ENCODE peak calls at places on chromosomes 11 and 22, in four cellular contexts. One of them, this sample, is unnamed.

GRCh38 chr11:62613275-62613864 is 313 bp downstream of the ROM1 start:
- DNase-seq in NCI-H1930: no peak
- DNase-seq in mesenchymal stem cell: no peak
- DNase-seq in adrenal gland: no peak
- DNase-seq in this sample: no peak

GRCh38 chr11:5004429-5005274 is 10.0 kb downstream of the OR51L1 start:
- DNase-seq in NCI-H1930: peak; percentile 63
- DNase-seq in mesenchymal stem cell: peak; percentile 54
- DNase-seq in adrenal gland: peak; percentile 38
- DNase-seq in this sample: peak; percentile 60

GRCh38 chr11:15118431-15118830 is 3.7 kb downstream of the INSC start:
- DNase-seq in mesenchymal stem cell: no peak
- DNase-seq in NCI-H1930: no peak
- DNase-seq in adrenal gland: no peak
- DNase-seq in this sample: no peak

GRCh38 chr11:63710476-63711217 is 29.3 kb downstream of the RTN3 start:
- DNase-seq in NCI-H1930: no peak
- DNase-seq in adrenal gland: no peak
- DNase-seq in mesenchymal stem cell: peak; percentile 97
- DNase-seq in this sample: no peak

GRCh38 chr22:23216331-23217170 is 36.2 kb downstream of the BCR start:
- DNase-seq in mesenchymal stem cell: no peak
- DNase-seq in adrenal gland: no peak
- DNase-seq in NCI-H1930: no peak
- DNase-seq in this sample: no peak

GRCh38 chr22:17085277-17086091 is 684 bp downstream of the IL17RA start:
- DNase-seq in NCI-H1930: no peak
- DNase-seq in mesenchymal stem cell: peak; percentile 40
- DNase-seq in adrenal gland: peak; percentile 49
- DNase-seq in this sample: peak; percentile 60

GRCh38 chr11:3165152-3165705 is at the start of gene OSBPL5:
- DNase-seq in adrenal gland: peak; percentile 81
- DNase-seq in mesenchymal stem cell: peak; percentile 73
- DNase-seq in NCI-H1930: no peak
- DNase-seq in this sample: peak; percentile 85

GRCh38 chr22:31625257-31625640 is 36.8 kb downstream of the PISD start:
- DNase-seq in adrenal gland: no peak
- DNase-seq in NCI-H1930: no peak
- DNase-seq in mesenchymal stem cell: no peak
- DNase-seq in this sample: no peak

GRCh38 chr11:64892411-64892831 is 14.0 kb upstream of the EHD1 start:
- DNase-seq in mesenchymal stem cell: no peak
- DNase-seq in adrenal gland: no peak
- DNase-seq in NCI-H1930: no peak
- DNase-seq in this sample: no peak

GRCh38 chr22:31926086-31926485 is 18.2 kb upstream of the YWHAH start:
- DNase-seq in mesenchymal stem cell: no peak
- DNase-seq in adrenal gland: no peak
- DNase-seq in NCI-H1930: no peak
- DNase-seq in this sample: no peak

GRCh38 chr11:6259638-6260019 is at the start of gene CCKBR:
- DNase-seq in NCI-H1930: peak; percentile 32
- DNase-seq in adrenal gland: no peak
- DNase-seq in mesenchymal stem cell: no peak
- DNase-seq in this sample: no peak

GRCh38 chr22:32327596-32328171 is 30.0 kb upstream of the RFPL3 start:
- DNase-seq in adrenal gland: no peak
- DNase-seq in mesenchymal stem cell: no peak
- DNase-seq in NCI-H1930: no peak
- DNase-seq in this sample: no peak

GRCh38 chr11:12692238-12693074 is 18.2 kb downstream of the TEAD1 start:
- DNase-seq in NCI-H1930: no peak
- DNase-seq in mesenchymal stem cell: peak; percentile 97
- DNase-seq in adrenal gland: peak; percentile 91
- DNase-seq in this sample: peak; percentile 95

GRCh38 chr11:130719516-130719915 is 196.8 kb downstream of the SNX19 start:
- DNase-seq in adrenal gland: no peak
- DNase-seq in NCI-H1930: no peak
- DNase-seq in mesenchymal stem cell: peak; percentile 15
- DNase-seq in this sample: no peak

GRCh38 chr11:132595711-132596111 is 936.6 kb downstream of the OPCML start:
- DNase-seq in NCI-H1930: no peak
- DNase-seq in mesenchymal stem cell: no peak
- DNase-seq in adrenal gland: no peak
- DNase-seq in this sample: no peak

GRCh38 chr22:37486224-37486845 is at the start of gene MFNG:
- DNase-seq in NCI-H1930: no peak
- DNase-seq in adrenal gland: peak; percentile 65
- DNase-seq in mesenchymal stem cell: peak; percentile 58
- DNase-seq in this sample: peak; percentile 80

GRCh38 chr11:123707606-123708205 is 33.8 kb downstream of the ZNF202 start:
- DNase-seq in NCI-H1930: peak; percentile 59
- DNase-seq in adrenal gland: peak; percentile 66
- DNase-seq in mesenchymal stem cell: peak; percentile 71
- DNase-seq in this sample: peak; percentile 51

GRCh38 chr11:45993438-45994064 is 71.1 kb downstream of the LARGE2 start:
- DNase-seq in adrenal gland: peak; percentile 27
- DNase-seq in NCI-H1930: no peak
- DNase-seq in mesenchymal stem cell: no peak
- DNase-seq in this sample: peak; percentile 38

GRCh38 chr22:50048066-50048765 is 9.9 kb downstream of the TTLL8 start:
- DNase-seq in mesenchymal stem cell: no peak
- DNase-seq in adrenal gland: no peak
- DNase-seq in NCI-H1930: no peak
- DNase-seq in this sample: no peak

GRCh38 chr11:17598700-17599459 is 51.8 kb downstream of the OTOG start:
- DNase-seq in adrenal gland: peak; percentile 67
- DNase-seq in NCI-H1930: peak; percentile 62
- DNase-seq in mesenchymal stem cell: peak; percentile 57
- DNase-seq in this sample: peak; percentile 78

GRCh38 chr11:66313321-66314185 is 3.3 kb downstream of the CD248 start:
- DNase-seq in mesenchymal stem cell: peak; percentile 63
- DNase-seq in adrenal gland: no peak
- DNase-seq in NCI-H1930: peak; percentile 17
- DNase-seq in this sample: peak; percentile 39

GRCh38 chr22:36902143-36902911 is 11.1 kb upstream of the CSF2RB start:
- DNase-seq in adrenal gland: no peak
- DNase-seq in NCI-H1930: no peak
- DNase-seq in mesenchymal stem cell: no peak
- DNase-seq in this sample: no peak

GRCh38 chr11:88689548-88690240 is 352.2 kb upstream of the CTSC start:
- DNase-seq in mesenchymal stem cell: no peak
- DNase-seq in adrenal gland: no peak
- DNase-seq in NCI-H1930: no peak
- DNase-seq in this sample: no peak

GRCh38 chr11:128493570-128493965 is 93.8 kb downstream of the ETS1 start:
- DNase-seq in NCI-H1930: no peak
- DNase-seq in adrenal gland: no peak
- DNase-seq in mesenchymal stem cell: no peak
- DNase-seq in this sample: no peak

GRCh38 chr11:8059571-8060011 is 21.4 kb upstream of the TUB start:
- DNase-seq in NCI-H1930: no peak
- DNase-seq in mesenchymal stem cell: no peak
- DNase-seq in adrenal gland: no peak
- DNase-seq in this sample: no peak

This sample was measured in left cardiac atrium.